ENCODE peak calls at places on chromosomes 12 and 14, in eight cellular contexts. One of them, this sample, is unnamed.

GRCh38 chr12:115774148-115774905 is 503.2 kb downstream of the MED13L start:
- DNase-seq in CD4-positive, CD25-positive, alpha-beta regulatory T cell: no peak
- DNase-seq in right atrium auricular region: no peak
- DNase-seq in left ventricle myocardium inferior: no peak
- DNase-seq in fibroblast of lung: no peak
- DNase-seq in neuronal stem cell: no peak
- DNase-seq in lower lobe of right lung: no peak
- DNase-seq in heart left ventricle: no peak
- DNase-seq in this sample: peak; percentile 35

GRCh38 chr14:40796168-40796567 is 810.5 kb upstream of the LRFN5 start:
- DNase-seq in neuronal stem cell: no peak
- DNase-seq in lower lobe of right lung: no peak
- DNase-seq in heart left ventricle: no peak
- DNase-seq in right atrium auricular region: no peak
- DNase-seq in CD4-positive, CD25-positive, alpha-beta regulatory T cell: no peak
- DNase-seq in fibroblast of lung: no peak
- DNase-seq in left ventricle myocardium inferior: no peak
- DNase-seq in this sample: no peak

GRCh38 chr12:54744590-54744989 is 96.4 kb upstream of the DCD start:
- DNase-seq in left ventricle myocardium inferior: no peak
- DNase-seq in right atrium auricular region: no peak
- DNase-seq in fibroblast of lung: no peak
- DNase-seq in CD4-positive, CD25-positive, alpha-beta regulatory T cell: no peak
- DNase-seq in heart left ventricle: no peak
- DNase-seq in lower lobe of right lung: no peak
- DNase-seq in neuronal stem cell: no peak
- DNase-seq in this sample: no peak

GRCh38 chr12:131340616-131341210 is 370.2 kb upstream of the SFSWAP start:
- DNase-seq in neuronal stem cell: no peak
- DNase-seq in fibroblast of lung: no peak
- DNase-seq in right atrium auricular region: no peak
- DNase-seq in CD4-positive, CD25-positive, alpha-beta regulatory T cell: no peak
- DNase-seq in left ventricle myocardium inferior: no peak
- DNase-seq in lower lobe of right lung: no peak
- DNase-seq in heart left ventricle: no peak
- DNase-seq in this sample: no peak

GRCh38 chr12:76688627-76689026 is 75.3 kb upstream of the ZDHHC17 start:
- DNase-seq in fibroblast of lung: no peak
- DNase-seq in lower lobe of right lung: no peak
- DNase-seq in CD4-positive, CD25-positive, alpha-beta regulatory T cell: peak; percentile 11
- DNase-seq in left ventricle myocardium inferior: no peak
- DNase-seq in heart left ventricle: no peak
- DNase-seq in neuronal stem cell: no peak
- DNase-seq in right atrium auricular region: no peak
- DNase-seq in this sample: no peak

GRCh38 chr14:106393742-106394141 is 867.4 kb downstream of the TMEM121 start:
- DNase-seq in heart left ventricle: no peak
- DNase-seq in neuronal stem cell: no peak
- DNase-seq in lower lobe of right lung: no peak
- DNase-seq in left ventricle myocardium inferior: no peak
- DNase-seq in CD4-positive, CD25-positive, alpha-beta regulatory T cell: no peak
- DNase-seq in fibroblast of lung: no peak
- DNase-seq in right atrium auricular region: no peak
- DNase-seq in this sample: no peak

GRCh38 chr14:34324363-34324795 is 137.7 kb downstream of the SPTSSA start:
- DNase-seq in fibroblast of lung: peak; percentile 23
- DNase-seq in CD4-positive, CD25-positive, alpha-beta regulatory T cell: peak; percentile 22
- DNase-seq in right atrium auricular region: no peak
- DNase-seq in neuronal stem cell: peak; percentile 56
- DNase-seq in left ventricle myocardium inferior: no peak
- DNase-seq in heart left ventricle: no peak
- DNase-seq in lower lobe of right lung: no peak
- DNase-seq in this sample: peak; percentile 29

GRCh38 chr12:44875417-44875953 is 630 bp downstream of the NELL2 start:
- DNase-seq in neuronal stem cell: peak; percentile 35
- DNase-seq in lower lobe of right lung: no peak
- DNase-seq in left ventricle myocardium inferior: no peak
- DNase-seq in right atrium auricular region: no peak
- DNase-seq in fibroblast of lung: no peak
- DNase-seq in heart left ventricle: no peak
- DNase-seq in CD4-positive, CD25-positive, alpha-beta regulatory T cell: peak; percentile 6
- DNase-seq in this sample: peak; percentile 52

GRCh38 chr12:48818831-48819590 is 715 bp downstream of the CACNB3 start:
- DNase-seq in right atrium auricular region: no peak
- DNase-seq in lower lobe of right lung: no peak
- DNase-seq in fibroblast of lung: no peak
- DNase-seq in left ventricle myocardium inferior: no peak
- DNase-seq in heart left ventricle: no peak
- DNase-seq in CD4-positive, CD25-positive, alpha-beta regulatory T cell: no peak
- DNase-seq in neuronal stem cell: no peak
- DNase-seq in this sample: peak; percentile 39

GRCh38 chr12:51214895-51215294 is 3.0 kb downstream of the POU6F1 start:
- DNase-seq in left ventricle myocardium inferior: no peak
- DNase-seq in lower lobe of right lung: no peak
- DNase-seq in CD4-positive, CD25-positive, alpha-beta regulatory T cell: no peak
- DNase-seq in right atrium auricular region: no peak
- DNase-seq in fibroblast of lung: no peak
- DNase-seq in neuronal stem cell: no peak
- DNase-seq in heart left ventricle: no peak
- DNase-seq in this sample: no peak

GRCh38 chr14:81286574-81287370 is 66.0 kb upstream of the GTF2A1 start:
- DNase-seq in CD4-positive, CD25-positive, alpha-beta regulatory T cell: no peak
- DNase-seq in fibroblast of lung: peak; percentile 16
- DNase-seq in neuronal stem cell: no peak
- DNase-seq in right atrium auricular region: no peak
- DNase-seq in lower lobe of right lung: no peak
- DNase-seq in left ventricle myocardium inferior: no peak
- DNase-seq in heart left ventricle: no peak
- DNase-seq in this sample: no peak

DNA sequence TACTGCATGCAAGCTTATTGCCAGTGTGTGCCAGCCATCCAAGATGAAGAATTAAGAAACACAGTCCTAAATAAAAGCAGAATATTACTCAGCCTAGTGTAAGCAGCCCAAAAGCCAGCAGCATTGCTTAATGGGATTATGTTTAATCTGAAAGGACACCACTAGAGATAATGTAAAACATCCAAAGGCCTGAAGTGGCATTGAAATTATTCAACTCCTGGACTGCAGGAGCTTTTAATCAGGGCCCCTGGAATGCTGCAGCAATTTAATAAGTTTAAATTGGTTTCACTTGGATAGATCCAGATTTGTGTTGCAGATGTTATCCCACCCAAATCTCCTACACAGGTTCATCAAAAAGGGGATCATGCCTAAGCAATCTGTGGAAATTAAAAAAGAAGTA is 193.0 kb downstream of the C12orf50 start:
- DNase-seq in lower lobe of right lung: no peak
- DNase-seq in heart left ventricle: no peak
- DNase-seq in CD4-positive, CD25-positive, alpha-beta regulatory T cell: no peak
- DNase-seq in neuronal stem cell: no peak
- DNase-seq in fibroblast of lung: no peak
- DNase-seq in right atrium auricular region: no peak
- DNase-seq in left ventricle myocardium inferior: no peak
- DNase-seq in this sample: no peak
- H3K4me3 ChIP-seq in lower lobe of right lung: no peak overlapping the region
- H3K4me3 ChIP-seq in heart left ventricle: no peak overlapping the region
- H3K4me3 ChIP-seq in CD4-positive, CD25-positive, alpha-beta regulatory T cell: no peak overlapping the region
- H3K4me3 ChIP-seq in neuronal stem cell: no peak overlapping the region
- H3K4me3 ChIP-seq in fibroblast of lung: no peak overlapping the region
- H3K4me3 ChIP-seq in right atrium auricular region: no peak overlapping the region
- H3K4me3 ChIP-seq in left ventricle myocardium inferior: no peak overlapping the region
- H3K4me3 ChIP-seq in this sample: no peak overlapping the region

DNA sequence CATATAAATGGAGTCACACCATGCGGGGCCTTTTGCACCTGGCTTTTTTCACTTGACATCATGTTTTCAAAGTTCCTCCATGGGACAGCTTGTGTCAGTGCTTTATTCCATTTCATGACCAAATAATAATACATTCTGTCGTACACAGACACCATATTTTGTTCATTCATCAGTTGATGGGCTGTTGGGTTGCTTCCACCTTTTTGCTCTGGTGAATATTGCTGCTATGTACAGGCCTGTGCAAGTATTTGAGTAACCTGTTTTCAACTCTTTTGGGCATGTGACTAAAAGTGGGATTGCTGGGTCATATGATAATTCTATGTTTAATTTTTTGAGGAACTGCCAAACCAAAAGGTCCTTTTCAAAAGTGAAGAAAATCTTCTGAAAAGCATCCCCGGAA is 46.9 kb downstream of the HCAR2 start:
- DNase-seq in CD4-positive, CD25-positive, alpha-beta regulatory T cell: no peak
- DNase-seq in heart left ventricle: no peak
- DNase-seq in lower lobe of right lung: no peak
- DNase-seq in left ventricle myocardium inferior: no peak
- DNase-seq in right atrium auricular region: no peak
- DNase-seq in fibroblast of lung: no peak
- DNase-seq in neuronal stem cell: no peak
- DNase-seq in this sample: no peak
- H3K27ac ChIP-seq in CD4-positive, CD25-positive, alpha-beta regulatory T cell: no peak overlapping the region
- H3K27ac ChIP-seq in heart left ventricle: no peak overlapping the region
- H3K27ac ChIP-seq in lower lobe of right lung: no peak overlapping the region
- H3K27ac ChIP-seq in left ventricle myocardium inferior: no peak overlapping the region
- H3K27ac ChIP-seq in right atrium auricular region: no peak overlapping the region
- H3K27ac ChIP-seq in fibroblast of lung: no peak overlapping the region
- H3K27ac ChIP-seq in neuronal stem cell: no peak overlapping the region
- H3K27ac ChIP-seq in this sample: no peak overlapping the region

DNA sequence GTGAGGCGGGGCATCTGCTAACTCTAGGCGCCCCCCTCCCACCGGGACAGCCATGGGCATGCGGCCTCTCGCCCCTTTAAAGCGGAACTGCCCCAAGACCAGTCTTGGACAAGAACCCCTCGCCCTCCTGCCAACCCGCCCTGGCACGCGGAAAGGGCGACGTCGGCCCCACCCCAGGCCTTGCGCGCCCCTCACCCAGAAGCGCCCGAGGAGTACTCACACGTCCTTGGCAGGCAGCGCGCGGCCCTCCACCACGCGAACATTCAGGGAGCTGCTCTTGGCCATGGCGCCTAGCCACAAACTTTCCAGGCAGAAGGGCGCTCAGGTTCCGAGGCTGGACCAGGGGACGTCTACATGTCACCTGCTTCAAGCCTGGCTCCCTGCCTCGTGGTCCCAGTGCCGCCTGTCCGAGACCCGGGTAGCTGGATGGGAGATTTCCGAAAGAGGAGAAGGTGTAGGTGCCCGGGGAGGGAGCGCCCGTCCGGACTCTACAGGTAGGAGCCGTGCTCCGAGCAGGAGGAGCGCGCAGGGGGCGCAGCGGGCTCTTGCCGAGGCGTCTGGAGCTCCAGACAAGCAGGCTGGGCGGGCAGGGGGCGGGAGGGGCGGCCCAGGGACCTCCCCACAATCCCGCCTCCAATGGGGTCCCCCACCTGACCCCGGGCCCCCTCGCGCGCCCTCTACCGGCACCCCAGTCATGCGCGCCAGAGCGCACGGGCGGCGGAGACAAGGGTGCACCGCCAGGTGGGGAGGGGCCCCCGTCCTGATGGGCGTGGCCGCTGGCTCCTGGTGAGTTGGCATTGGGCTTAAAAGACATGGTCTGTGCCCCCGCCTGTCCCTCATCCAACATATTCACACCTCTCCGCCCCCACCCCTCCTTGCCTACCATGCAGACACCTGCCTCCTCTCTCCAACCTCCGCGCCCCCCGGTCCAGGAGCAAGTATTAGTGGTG is at the start of gene RASAL1:
- DNase-seq in neuronal stem cell: no peak
- DNase-seq in heart left ventricle: no peak
- DNase-seq in lower lobe of right lung: peak; percentile 46
- DNase-seq in CD4-positive, CD25-positive, alpha-beta regulatory T cell: peak; percentile 68
- DNase-seq in right atrium auricular region: no peak
- DNase-seq in fibroblast of lung: no peak
- DNase-seq in left ventricle myocardium inferior: no peak
- DNase-seq in this sample: peak; percentile 87
- H3K4me3 ChIP-seq in neuronal stem cell: no peak within 1 kb of the TSS
- H3K4me3 ChIP-seq in heart left ventricle: no peak within 1 kb of the TSS
- H3K4me3 ChIP-seq in lower lobe of right lung: no peak within 1 kb of the TSS
- H3K4me3 ChIP-seq in CD4-positive, CD25-positive, alpha-beta regulatory T cell: peak within 1 kb of the TSS; percentile 26
- H3K4me3 ChIP-seq in right atrium auricular region: no peak within 1 kb of the TSS
- H3K4me3 ChIP-seq in fibroblast of lung: no peak within 1 kb of the TSS
- H3K4me3 ChIP-seq in left ventricle myocardium inferior: peak within 1 kb of the TSS; percentile 14
- H3K4me3 ChIP-seq in this sample: peak within 1 kb of the TSS; percentile 46

GRCh38 chr14:49362916-49363315 is 223.3 kb downstream of the RPS29 start:
- DNase-seq in lower lobe of right lung: no peak
- DNase-seq in CD4-positive, CD25-positive, alpha-beta regulatory T cell: no peak
- DNase-seq in neuronal stem cell: no peak
- DNase-seq in heart left ventricle: no peak
- DNase-seq in left ventricle myocardium inferior: no peak
- DNase-seq in right atrium auricular region: no peak
- DNase-seq in fibroblast of lung: no peak
- DNase-seq in this sample: no peak

GRCh38 chr14:49364752-49365117 is 221.4 kb downstream of the RPS29 start:
- DNase-seq in lower lobe of right lung: no peak
- DNase-seq in heart left ventricle: no peak
- DNase-seq in CD4-positive, CD25-positive, alpha-beta regulatory T cell: no peak
- DNase-seq in left ventricle myocardium inferior: no peak
- DNase-seq in right atrium auricular region: no peak
- DNase-seq in neuronal stem cell: no peak
- DNase-seq in fibroblast of lung: no peak
- DNase-seq in this sample: no peak

GRCh38 chr14:49366416-49366815 is 219.8 kb downstream of the RPS29 start:
- DNase-seq in fibroblast of lung: no peak
- DNase-seq in lower lobe of right lung: no peak
- DNase-seq in right atrium auricular region: no peak
- DNase-seq in neuronal stem cell: no peak
- DNase-seq in left ventricle myocardium inferior: no peak
- DNase-seq in heart left ventricle: no peak
- DNase-seq in CD4-positive, CD25-positive, alpha-beta regulatory T cell: no peak
- DNase-seq in this sample: no peak

GRCh38 chr14:49367696-49368095 is 218.5 kb downstream of the RPS29 start:
- DNase-seq in right atrium auricular region: no peak
- DNase-seq in CD4-positive, CD25-positive, alpha-beta regulatory T cell: no peak
- DNase-seq in left ventricle myocardium inferior: no peak
- DNase-seq in heart left ventricle: no peak
- DNase-seq in fibroblast of lung: no peak
- DNase-seq in lower lobe of right lung: no peak
- DNase-seq in neuronal stem cell: no peak
- DNase-seq in this sample: no peak

DNA sequence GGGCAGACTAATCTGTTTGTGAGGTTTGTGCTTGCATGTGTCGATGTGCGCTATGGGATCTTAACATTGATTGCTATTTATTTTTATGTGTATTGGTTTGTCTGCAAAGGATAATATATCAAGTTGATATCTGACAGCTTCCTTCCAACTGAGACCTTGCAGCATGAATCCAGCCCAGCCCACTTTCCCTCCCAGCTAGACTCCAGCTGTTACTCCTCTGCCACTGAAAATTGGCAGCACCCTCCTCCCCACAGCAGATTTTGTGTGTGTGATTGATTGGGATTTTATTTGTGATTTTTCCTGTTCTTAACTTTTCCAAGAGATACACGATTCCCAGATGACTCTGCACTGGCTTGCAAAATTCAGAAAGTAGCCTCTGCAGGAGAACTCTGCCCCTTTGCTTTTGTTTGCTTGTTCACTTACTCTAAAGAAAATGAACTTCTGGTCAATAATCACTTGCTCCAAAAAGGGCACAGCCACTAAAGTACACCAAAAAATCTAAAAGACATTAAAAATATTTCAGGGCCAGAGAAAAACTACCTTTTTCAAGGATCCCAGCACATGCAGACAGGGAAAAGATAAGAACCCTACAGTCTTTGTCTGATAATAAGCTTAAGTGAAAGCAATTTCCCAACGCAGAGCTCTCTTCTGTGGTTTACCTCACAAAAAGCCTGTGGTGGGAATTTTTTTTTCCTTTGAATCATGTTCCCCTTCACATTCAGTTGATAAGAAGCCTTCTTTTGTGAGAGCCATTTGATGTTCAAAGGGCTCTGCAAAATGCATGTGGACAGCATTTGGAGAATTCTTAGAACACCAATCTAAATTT is 222.0 kb downstream of the RPS29 start:
- DNase-seq in neuronal stem cell: no peak
- DNase-seq in heart left ventricle: no peak
- DNase-seq in right atrium auricular region: no peak
- DNase-seq in CD4-positive, CD25-positive, alpha-beta regulatory T cell: no peak
- DNase-seq in left ventricle myocardium inferior: no peak
- DNase-seq in fibroblast of lung: no peak
- DNase-seq in lower lobe of right lung: no peak
- DNase-seq in this sample: no peak
- H3K27ac ChIP-seq in neuronal stem cell: no peak overlapping the region
- H3K27ac ChIP-seq in heart left ventricle: no peak overlapping the region
- H3K27ac ChIP-seq in right atrium auricular region: no peak overlapping the region
- H3K27ac ChIP-seq in CD4-positive, CD25-positive, alpha-beta regulatory T cell: no peak overlapping the region
- H3K27ac ChIP-seq in left ventricle myocardium inferior: no peak overlapping the region
- H3K27ac ChIP-seq in fibroblast of lung: no peak overlapping the region
- H3K27ac ChIP-seq in lower lobe of right lung: no peak overlapping the region
- H3K27ac ChIP-seq in this sample: no peak overlapping the region

This sample was measured in WERI-Rb-1.